ENCODE peak calls at places on chromosomes 2 and 18, in six cellular contexts. One of them, this sample, is unnamed.

GRCh38 chr2:47034973-47035609 is 119.5 kb upstream of the MCFD2 start:
- DNase-seq in stimulated activated CD8-positive, alpha-beta memory T cell treated with anti-CD3 and anti-CD28 coated beads, Interleukin-2, amount 100 ng/mL, for 48 hours: no peak
- DNase-seq in epithelial cell of prostate: no peak
- DNase-seq in GM23338: peak
- DNase-seq in HCT116: no peak
- DNase-seq in iris pigment epithelial cell: peak
- DNase-seq in this sample: no peak

GRCh38 chr18:30970201-30970816 is 72.2 kb downstream of the DSC3 start:
- DNase-seq in stimulated activated CD8-positive, alpha-beta memory T cell treated with anti-CD3 and anti-CD28 coated beads, Interleukin-2, amount 100 ng/mL, for 48 hours: no peak
- DNase-seq in epithelial cell of prostate: no peak
- DNase-seq in GM23338: peak
- DNase-seq in HCT116: peak
- DNase-seq in iris pigment epithelial cell: peak
- DNase-seq in this sample: no peak

GRCh38 chr2:579961-580360 is 97.2 kb downstream of the TMEM18 start:
- DNase-seq in stimulated activated CD8-positive, alpha-beta memory T cell treated with anti-CD3 and anti-CD28 coated beads, Interleukin-2, amount 100 ng/mL, for 48 hours: no peak
- DNase-seq in epithelial cell of prostate: no peak
- DNase-seq in GM23338: no peak
- DNase-seq in HCT116: no peak
- DNase-seq in iris pigment epithelial cell: no peak
- DNase-seq in this sample: no peak

GRCh38 chr2:165277860-165278656 is 38.8 kb downstream of the SCN2A start:
- DNase-seq in stimulated activated CD8-positive, alpha-beta memory T cell treated with anti-CD3 and anti-CD28 coated beads, Interleukin-2, amount 100 ng/mL, for 48 hours: no peak
- DNase-seq in epithelial cell of prostate: no peak
- DNase-seq in GM23338: no peak
- DNase-seq in HCT116: no peak
- DNase-seq in iris pigment epithelial cell: no peak
- DNase-seq in this sample: no peak

GRCh38 chr2:170017848-170018492 is 160.0 kb upstream of the MYO3B start:
- DNase-seq in stimulated activated CD8-positive, alpha-beta memory T cell treated with anti-CD3 and anti-CD28 coated beads, Interleukin-2, amount 100 ng/mL, for 48 hours: no peak
- DNase-seq in epithelial cell of prostate: no peak
- DNase-seq in GM23338: no peak
- DNase-seq in HCT116: no peak
- DNase-seq in iris pigment epithelial cell: no peak
- DNase-seq in this sample: no peak

GRCh38 chr2:7430421-7430868 is 513.2 kb downstream of the RNF144A start:
- DNase-seq in stimulated activated CD8-positive, alpha-beta memory T cell treated with anti-CD3 and anti-CD28 coated beads, Interleukin-2, amount 100 ng/mL, for 48 hours: no peak
- DNase-seq in epithelial cell of prostate: no peak
- DNase-seq in GM23338: peak
- DNase-seq in HCT116: no peak
- DNase-seq in iris pigment epithelial cell: no peak
- DNase-seq in this sample: no peak

GRCh38 chr18:11923454-11923853 is 15.3 kb upstream of the MPPE1 start:
- DNase-seq in stimulated activated CD8-positive, alpha-beta memory T cell treated with anti-CD3 and anti-CD28 coated beads, Interleukin-2, amount 100 ng/mL, for 48 hours: no peak
- DNase-seq in epithelial cell of prostate: no peak
- DNase-seq in GM23338: no peak
- DNase-seq in HCT116: no peak
- DNase-seq in iris pigment epithelial cell: no peak
- DNase-seq in this sample: no peak

GRCh38 chr2:228819701-228820100 is 451.4 kb downstream of the PID1 start:
- DNase-seq in stimulated activated CD8-positive, alpha-beta memory T cell treated with anti-CD3 and anti-CD28 coated beads, Interleukin-2, amount 100 ng/mL, for 48 hours: no peak
- DNase-seq in epithelial cell of prostate: no peak
- DNase-seq in GM23338: no peak
- DNase-seq in HCT116: no peak
- DNase-seq in iris pigment epithelial cell: no peak
- DNase-seq in this sample: no peak

GRCh38 chr2:54629914-54630609 is 93.4 kb upstream of the EML6 start:
- DNase-seq in stimulated activated CD8-positive, alpha-beta memory T cell treated with anti-CD3 and anti-CD28 coated beads, Interleukin-2, amount 100 ng/mL, for 48 hours: no peak
- DNase-seq in epithelial cell of prostate: peak
- DNase-seq in GM23338: no peak
- DNase-seq in HCT116: no peak
- DNase-seq in iris pigment epithelial cell: peak
- DNase-seq in this sample: no peak

This sample was measured in keratinocyte.